ENCODE peak calls at places on chromosomes 4 and X, in nine cellular contexts. K, T, L, M, H, Y, O, B and U are unnamed samples.

GRCh38 chr4:47340914-47341313 is 122.6 kb downstream of the COMMD8 start:
- DNase-seq in H (no peak), M (no peak), L (no peak), O (no peak), Y (no peak), B (no peak), K (no peak), T (no peak), U (no peak)

GRCh38 chr4:158018090-158018808 is 154.6 kb downstream of the GASK1B start:
- DNase-seq in K (peak; percentile 44), Y (no peak), T (no peak), M (no peak), B (no peak), O (no peak), L (no peak), H (no peak), U (no peak)

GRCh38 chr4:38224850-38225249 is 264.7 kb downstream of the PTTG2 start:
- DNase-seq in Y (no peak), B (no peak), K (no peak), O (no peak), M (no peak), H (no peak), L (no peak), T (no peak), U (no peak)

GRCh38 chr4:8162625-8163024 is 4.0 kb upstream of the ABLIM2 start:
- DNase-seq in L (no peak), H (no peak), M (no peak), T (no peak), Y (no peak), K (no peak), O (no peak), B (no peak), U (no peak)

GRCh38 chrX:17549005-17549685 is 174.1 kb downstream of the NHS start:
- DNase-seq in B (no peak), M (no peak), K (no peak), O (no peak), Y (no peak), L (no peak), T (no peak), H (no peak), U (peak; percentile 14)

GRCh38 chr4:100555791-100556190 is 38.0 kb upstream of the EMCN start:
- DNase-seq in K (no peak), L (no peak), M (no peak), Y (peak; percentile 0), H (no peak), B (no peak), O (no peak), T (no peak), U (no peak)

GRCh38 chr4:142274137-142274536 is 572.0 kb downstream of the INPP4B start:
- DNase-seq in Y (peak; percentile 27), K (peak; percentile 62), T (no peak), M (peak; percentile 18), L (peak; percentile 94), O (no peak), B (no peak), H (no peak), U (no peak)

GRCh38 chrX:42748067-42748850 is 29.7 kb downstream of the PPP1R2C start:
- DNase-seq in M (peak; percentile 3), O (no peak), Y (peak; percentile 50), K (peak; percentile 53), B (no peak), H (no peak), L (peak; percentile 37), T (no peak), U (no peak)

GRCh38 chrX:109902665-109903064 is 100.2 kb upstream of the TMEM164 start:
- DNase-seq in H (no peak), L (peak; percentile 61), Y (peak; percentile 19), M (peak; percentile 29), O (no peak), B (no peak), T (no peak), K (peak; percentile 71), U (no peak)

GRCh38 chr4:128379860-128380259 is 92.2 kb upstream of the PGRMC2 start:
- DNase-seq in L (peak; percentile 49), K (peak; percentile 42), H (no peak), O (no peak), T (no peak), M (peak; percentile 14), B (no peak), Y (peak; percentile 53), U (no peak)

GRCh38 chr4:6360385-6360784 is 90.7 kb downstream of the WFS1 start:
- DNase-seq in K (no peak), T (no peak), L (no peak), B (no peak), Y (peak; percentile 2), M (no peak), H (no peak), O (no peak), U (no peak)

GRCh38 chr4:87120411-87121162 is 99.8 kb downstream of the KLHL8 start:
- DNase-seq in K (peak; percentile 80), H (no peak), L (peak; percentile 87), M (peak; percentile 49), T (no peak), O (peak; percentile 47), Y (no peak), B (no peak), U (no peak)

GRCh38 chrX:11757729-11758399 is at the start of gene MSL3:
- DNase-seq in B (peak; percentile 75), Y (peak; percentile 69), T (no peak), L (peak; percentile 61), K (peak; percentile 63), H (no peak), M (peak; percentile 29), O (peak; percentile 35), U (peak; percentile 51)

GRCh38 chrX:31545726-31546125 is 473.9 kb upstream of the FTHL17 start:
- DNase-seq in M (no peak), B (no peak), T (no peak), H (no peak), Y (no peak), O (no peak), K (peak; percentile 25), L (no peak), U (no peak)

GRCh38 chrX:116240446-116240845 is 69.9 kb downstream of the AGTR2 start:
- DNase-seq in B (no peak), K (peak; percentile 20), L (no peak), H (no peak), M (no peak), O (no peak), T (no peak), Y (no peak), U (no peak)

GRCh38 chr4:22391548-22391947 is 124.3 kb downstream of the ADGRA3 start:
- DNase-seq in M (no peak), T (peak; percentile 22), L (peak; percentile 54), B (no peak), H (no peak), K (peak; percentile 38), Y (peak; percentile 72), O (no peak), U (no peak)

DNA sequence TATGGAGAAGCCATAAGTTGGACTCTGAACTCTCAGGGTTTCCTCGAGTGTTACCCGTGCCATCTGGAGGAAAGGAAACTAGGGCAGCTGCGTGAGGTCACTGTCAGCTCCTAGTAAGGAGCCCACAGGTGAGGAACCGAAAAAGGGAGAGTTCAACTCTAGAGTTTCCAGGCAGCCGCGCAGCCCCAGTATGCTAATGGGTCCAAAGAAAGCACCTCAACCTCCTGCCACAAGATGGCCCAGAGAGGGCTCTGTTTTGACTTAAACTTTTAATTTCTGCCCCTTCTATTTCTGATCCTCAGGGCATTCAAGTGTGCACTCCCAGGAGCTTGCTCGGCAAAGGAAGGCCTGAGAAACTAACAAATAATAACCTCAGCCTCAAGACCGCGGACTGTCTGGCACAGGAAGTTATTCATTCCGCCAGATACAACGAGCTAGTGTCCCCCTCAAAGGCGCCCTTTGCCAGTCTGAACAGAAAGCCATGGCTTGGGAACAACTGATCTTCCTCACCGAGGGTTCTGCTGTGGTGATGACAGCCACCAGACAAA is 13.9 kb downstream of the SCARB2 start:
- DNase-seq in M (peak; percentile 33), L (peak; percentile 31), O (no peak), K (no peak), H (peak; percentile 26), B (no peak), T (no peak), Y (no peak), U (no peak)
- TF ChIP-seq CTCF in M (peak; percentile 29), L (no peak), O (no peak), K (no peak), H (no peak), B (no peak), T (no peak), Y (no peak), U (no peak)

GRCh38 chr4:103493450-103494159 is 226.2 kb downstream of the TACR3 start:
- DNase-seq in K (no peak), M (no peak), T (no peak), L (no peak), Y (no peak), B (no peak), O (no peak), H (no peak), U (no peak)

GRCh38 chr4:103497692-103498091 is 222.1 kb downstream of the TACR3 start:
- DNase-seq in B (no peak), M (no peak), H (no peak), K (no peak), Y (no peak), O (no peak), L (no peak), T (no peak), U (no peak)

GRCh38 chr4:103496800-103497199 is 223.0 kb downstream of the TACR3 start:
- DNase-seq in B (no peak), L (no peak), Y (no peak), H (no peak), O (no peak), K (no peak), T (no peak), M (no peak), U (no peak)

GRCh38 chr4:103498161-103499070 is 221.4 kb downstream of the TACR3 start:
- DNase-seq in K (peak; percentile 95), Y (peak; percentile 76), L (peak; percentile 4), M (peak; percentile 42), H (no peak), B (no peak), O (no peak), T (peak; percentile 53), U (no peak)

DNA sequence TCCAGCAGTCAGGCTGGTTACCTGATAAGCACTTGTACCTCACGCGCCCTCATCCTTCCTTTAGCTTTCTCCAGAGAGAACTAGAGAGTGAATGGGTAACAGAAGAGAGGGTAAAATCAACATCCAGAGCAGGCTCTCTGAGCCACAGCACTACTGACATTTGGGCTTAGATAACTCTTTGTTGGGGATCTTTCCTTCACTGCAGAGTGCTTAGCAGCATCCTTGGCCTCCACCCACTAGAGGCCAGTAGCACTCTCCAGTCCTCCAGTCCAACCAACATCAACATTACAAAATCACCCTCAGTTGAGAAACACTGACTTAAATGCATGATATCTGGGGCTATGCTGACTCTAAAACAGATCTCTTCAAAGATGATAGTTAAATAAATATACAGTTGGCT is 220.7 kb downstream of the TACR3 start:
- DNase-seq in H (no peak), Y (peak; percentile 48), T (peak; percentile 32), K (peak; percentile 79), L (no peak), O (no peak), B (no peak), M (no peak), U (no peak)
- TF ChIP-seq CTCF in H (no peak), Y (peak; percentile 49), T (peak; percentile 58), K (peak; percentile 58), L (no peak), O (no peak), B (no peak), M (peak; percentile 32), U (no peak)

GRCh38 chr4:15779336-15779735 is 1.2 kb downstream of the CD38 start:
- DNase-seq in B (peak; percentile 60), Y (peak; percentile 50), K (peak; percentile 63), O (no peak), T (peak; percentile 16), L (peak; percentile 53), M (peak; percentile 59), H (no peak), U (no peak)
- TF ChIP-seq CTCF in B (no peak), Y (peak; percentile 43), K (peak; percentile 55), O (peak; percentile 51), T (peak; percentile 35), L (peak; percentile 39), M (peak; percentile 73), H (no peak), U (no peak)

GRCh38 chr4:4480685-4481393 is 61.0 kb downstream of the STX18 start:
- DNase-seq in O (no peak), Y (peak; percentile 61), T (no peak), L (peak; percentile 41), H (no peak), K (peak; percentile 50), B (no peak), M (no peak), U (no peak)
- TF ChIP-seq CTCF in O (peak; percentile 42), Y (peak; percentile 77), T (peak; percentile 55), L (peak; percentile 58), H (no peak), K (peak; percentile 71), B (no peak), M (peak; percentile 43), U (no peak)